ENCODE peak calls at places on chromosomes 12 and 14, in nine cellular contexts. One of them, this sample, is unnamed.

GRCh38 chr12:57127710-57128518 is at the start of gene LRP1:
- DNase-seq in heart left ventricle: peak; percentile 92
- DNase-seq in fibroblast of the aortic adventitia: peak; percentile 93
- DNase-seq in choroid plexus epithelial cell: peak; percentile 86
- DNase-seq in RWPE1: peak; percentile 93
- DNase-seq in GM06990: peak; percentile 55
- DNase-seq in HCT116: peak; percentile 67
- DNase-seq in fibroblast of mammary gland: peak; percentile 84
- DNase-seq in body of pancreas: peak; percentile 83
- DNase-seq in this sample: peak; percentile 69

GRCh38 chr14:100857196-100857922 is 31.4 kb downstream of the MEG3 start:
- DNase-seq in fibroblast of the aortic adventitia: no peak
- DNase-seq in RWPE1: no peak
- DNase-seq in heart left ventricle: no peak
- DNase-seq in choroid plexus epithelial cell: no peak
- DNase-seq in body of pancreas: no peak
- DNase-seq in HCT116: no peak
- DNase-seq in GM06990: no peak
- DNase-seq in fibroblast of mammary gland: no peak
- DNase-seq in this sample: no peak

GRCh38 chr14:105364100-105364708 is 34.1 kb upstream of the TEX22 start:
- DNase-seq in heart left ventricle: no peak
- DNase-seq in choroid plexus epithelial cell: peak; percentile 37
- DNase-seq in RWPE1: peak; percentile 58
- DNase-seq in HCT116: no peak
- DNase-seq in fibroblast of the aortic adventitia: peak; percentile 65
- DNase-seq in GM06990: no peak
- DNase-seq in fibroblast of mammary gland: peak; percentile 73
- DNase-seq in body of pancreas: no peak
- DNase-seq in this sample: peak; percentile 69

GRCh38 chr14:77580964-77581505 is 35.4 kb downstream of the SPTLC2 start:
- DNase-seq in HCT116: no peak
- DNase-seq in heart left ventricle: no peak
- DNase-seq in GM06990: peak; percentile 60
- DNase-seq in RWPE1: no peak
- DNase-seq in choroid plexus epithelial cell: peak; percentile 84
- DNase-seq in body of pancreas: no peak
- DNase-seq in fibroblast of the aortic adventitia: peak; percentile 80
- DNase-seq in fibroblast of mammary gland: peak; percentile 83
- DNase-seq in this sample: peak; percentile 75

GRCh38 chr12:49294086-49294803 is 702 bp upstream of the PRPH start:
- DNase-seq in GM06990: no peak
- DNase-seq in choroid plexus epithelial cell: no peak
- DNase-seq in HCT116: no peak
- DNase-seq in body of pancreas: no peak
- DNase-seq in fibroblast of the aortic adventitia: no peak
- DNase-seq in fibroblast of mammary gland: no peak
- DNase-seq in heart left ventricle: no peak
- DNase-seq in RWPE1: no peak
- DNase-seq in this sample: no peak

GRCh38 chr12:6476496-6476895 is 6.0 kb upstream of the VAMP1 start:
- DNase-seq in heart left ventricle: no peak
- DNase-seq in choroid plexus epithelial cell: peak; percentile 89
- DNase-seq in GM06990: no peak
- DNase-seq in body of pancreas: no peak
- DNase-seq in RWPE1: no peak
- DNase-seq in fibroblast of the aortic adventitia: peak; percentile 86
- DNase-seq in HCT116: no peak
- DNase-seq in fibroblast of mammary gland: peak; percentile 67
- DNase-seq in this sample: peak; percentile 84

GRCh38 chr12:110782068-110782467 is 39.4 kb upstream of the PPP1CC start:
- DNase-seq in HCT116: no peak
- DNase-seq in body of pancreas: no peak
- DNase-seq in fibroblast of mammary gland: no peak
- DNase-seq in fibroblast of the aortic adventitia: no peak
- DNase-seq in heart left ventricle: no peak
- DNase-seq in choroid plexus epithelial cell: no peak
- DNase-seq in GM06990: no peak
- DNase-seq in RWPE1: no peak
- DNase-seq in this sample: no peak

GRCh38 chr12:47967461-47968430 is 4.3 kb downstream of the TMEM106C start:
- DNase-seq in RWPE1: no peak
- DNase-seq in body of pancreas: no peak
- DNase-seq in GM06990: no peak
- DNase-seq in HCT116: no peak
- DNase-seq in heart left ventricle: no peak
- DNase-seq in choroid plexus epithelial cell: peak; percentile 76
- DNase-seq in fibroblast of the aortic adventitia: peak; percentile 72
- DNase-seq in fibroblast of mammary gland: peak; percentile 68
- DNase-seq in this sample: peak; percentile 58

GRCh38 chr12:91272456-91273063 is 89.9 kb upstream of the DCN start:
- DNase-seq in fibroblast of the aortic adventitia: peak; percentile 27
- DNase-seq in fibroblast of mammary gland: peak; percentile 63
- DNase-seq in choroid plexus epithelial cell: peak; percentile 96
- DNase-seq in GM06990: no peak
- DNase-seq in RWPE1: no peak
- DNase-seq in body of pancreas: peak; percentile 29
- DNase-seq in heart left ventricle: peak; percentile 83
- DNase-seq in HCT116: no peak
- DNase-seq in this sample: no peak

GRCh38 chr12:14315501-14315900 is 50.0 kb upstream of the ATF7IP start:
- DNase-seq in HCT116: no peak
- DNase-seq in fibroblast of the aortic adventitia: no peak
- DNase-seq in fibroblast of mammary gland: no peak
- DNase-seq in RWPE1: no peak
- DNase-seq in body of pancreas: no peak
- DNase-seq in GM06990: no peak
- DNase-seq in choroid plexus epithelial cell: no peak
- DNase-seq in heart left ventricle: no peak
- DNase-seq in this sample: no peak

GRCh38 chr12:91072931-91073330 is 15.1 kb upstream of the KERA start:
- DNase-seq in fibroblast of the aortic adventitia: no peak
- DNase-seq in body of pancreas: no peak
- DNase-seq in fibroblast of mammary gland: no peak
- DNase-seq in RWPE1: no peak
- DNase-seq in choroid plexus epithelial cell: peak; percentile 58
- DNase-seq in heart left ventricle: no peak
- DNase-seq in GM06990: no peak
- DNase-seq in HCT116: no peak
- DNase-seq in this sample: no peak

GRCh38 chr14:50974118-50974517 is 29.8 kb upstream of the PYGL start:
- DNase-seq in body of pancreas: no peak
- DNase-seq in GM06990: no peak
- DNase-seq in RWPE1: no peak
- DNase-seq in heart left ventricle: no peak
- DNase-seq in HCT116: no peak
- DNase-seq in choroid plexus epithelial cell: no peak
- DNase-seq in fibroblast of the aortic adventitia: no peak
- DNase-seq in fibroblast of mammary gland: no peak
- DNase-seq in this sample: no peak

DNA sequence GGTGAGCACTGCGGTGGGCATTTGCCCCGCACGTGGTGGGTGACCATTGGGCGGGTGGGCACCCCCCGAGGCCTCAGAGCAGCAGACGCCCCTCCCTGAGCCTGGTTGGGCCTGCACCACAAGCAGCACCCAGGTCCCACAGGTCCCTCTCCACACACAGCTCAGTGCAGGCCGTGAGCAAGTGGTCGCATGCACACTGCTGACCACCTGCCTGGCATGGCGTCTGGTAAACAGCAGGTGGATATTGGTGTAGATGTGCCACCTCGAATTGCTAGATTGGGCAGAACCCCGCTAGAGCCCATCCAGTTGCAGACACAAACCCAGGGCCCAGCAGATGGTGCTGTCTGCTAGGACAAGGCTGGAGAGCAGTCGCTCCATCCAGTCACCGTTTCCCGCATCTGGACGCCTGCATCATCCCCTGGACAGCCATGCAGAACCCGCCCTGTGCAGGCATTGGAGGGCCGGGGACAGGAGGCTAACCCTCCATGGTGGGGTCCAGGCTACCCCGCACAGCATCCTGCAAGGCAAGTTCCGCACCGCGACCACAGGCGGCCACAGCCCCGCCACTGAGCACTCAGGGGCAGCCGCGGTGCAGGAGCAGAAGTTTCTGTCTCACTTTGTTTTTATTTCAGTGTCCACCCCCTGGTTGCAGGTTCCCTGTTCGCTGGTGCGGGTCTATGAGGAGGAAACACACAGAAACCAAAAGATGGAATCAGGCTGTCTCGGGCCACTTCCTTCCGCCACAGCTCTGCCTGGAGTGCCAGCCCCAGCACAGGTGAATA is 45.6 kb upstream of the RIMBP2 start:
- DNase-seq in fibroblast of the aortic adventitia: peak; percentile 53
- DNase-seq in choroid plexus epithelial cell: peak; percentile 78
- DNase-seq in GM06990: peak; percentile 37
- DNase-seq in RWPE1: peak; percentile 77
- DNase-seq in HCT116: peak; percentile 29
- DNase-seq in fibroblast of mammary gland: peak; percentile 42
- DNase-seq in body of pancreas: peak; percentile 37
- DNase-seq in heart left ventricle: peak; percentile 51
- DNase-seq in this sample: peak; percentile 14
- TF ChIP-seq CTCF in fibroblast of the aortic adventitia: peak; percentile 63
- TF ChIP-seq CTCF in choroid plexus epithelial cell: peak; percentile 84
- TF ChIP-seq CTCF in GM06990: peak; percentile 64
- TF ChIP-seq CTCF in RWPE1: peak; percentile 33
- TF ChIP-seq CTCF in HCT116: peak; percentile 55
- TF ChIP-seq CTCF in fibroblast of mammary gland: peak; percentile 52
- TF ChIP-seq CTCF in body of pancreas: no peak
- TF ChIP-seq CTCF in heart left ventricle: peak; percentile 33
- TF ChIP-seq CTCF in this sample: peak; percentile 65

DNA sequence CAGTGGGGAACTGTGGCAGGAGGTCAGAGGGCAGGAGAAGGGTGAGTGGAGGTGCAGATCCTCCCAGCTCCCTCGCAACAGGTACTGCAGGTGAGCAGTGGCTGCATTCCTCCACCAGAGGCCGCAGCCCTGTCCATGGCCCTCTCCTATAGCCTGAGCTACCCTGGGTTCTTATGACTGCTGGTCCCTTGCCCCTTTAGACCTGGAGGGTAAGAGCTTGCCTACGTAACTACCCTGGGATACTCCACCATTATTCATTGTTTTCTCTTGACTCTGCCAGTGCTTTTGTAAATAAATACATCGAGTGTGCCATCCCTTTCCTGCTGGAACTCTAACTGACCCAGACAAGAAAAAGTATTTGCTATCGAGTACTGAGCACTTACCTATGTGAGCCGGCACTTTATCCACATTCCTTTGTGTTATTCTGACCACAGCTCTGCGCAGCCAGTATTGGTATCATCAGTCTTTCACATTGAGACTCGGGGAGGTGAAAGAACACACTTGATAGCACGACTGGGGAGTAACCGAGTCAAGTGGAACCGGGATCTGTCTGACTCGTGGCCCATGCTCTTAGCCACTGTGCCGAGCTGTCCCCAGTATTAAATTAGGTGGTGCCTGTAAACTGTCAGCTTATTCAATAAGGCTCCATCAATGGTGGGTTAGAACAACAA is 38.5 kb downstream of the LTBP2 start:
- DNase-seq in heart left ventricle: peak; percentile 1
- DNase-seq in HCT116: no peak
- DNase-seq in body of pancreas: no peak
- DNase-seq in GM06990: no peak
- DNase-seq in choroid plexus epithelial cell: peak; percentile 48
- DNase-seq in fibroblast of mammary gland: no peak
- DNase-seq in RWPE1: peak; percentile 50
- DNase-seq in fibroblast of the aortic adventitia: no peak
- DNase-seq in this sample: no peak
- TF ChIP-seq CTCF in heart left ventricle: no peak
- TF ChIP-seq CTCF in HCT116: peak; percentile 52
- TF ChIP-seq CTCF in body of pancreas: no peak
- TF ChIP-seq CTCF in GM06990: peak; percentile 47
- TF ChIP-seq CTCF in choroid plexus epithelial cell: peak; percentile 13
- TF ChIP-seq CTCF in fibroblast of mammary gland: no peak
- TF ChIP-seq CTCF in RWPE1: no peak
- TF ChIP-seq CTCF in fibroblast of the aortic adventitia: no peak
- TF ChIP-seq CTCF in this sample: no peak

GRCh38 chr12:130881548-130881947 is 9.7 kb downstream of the RAN start:
- DNase-seq in choroid plexus epithelial cell: no peak
- DNase-seq in fibroblast of the aortic adventitia: no peak
- DNase-seq in body of pancreas: no peak
- DNase-seq in fibroblast of mammary gland: no peak
- DNase-seq in heart left ventricle: no peak
- DNase-seq in HCT116: no peak
- DNase-seq in GM06990: no peak
- DNase-seq in RWPE1: no peak
- DNase-seq in this sample: no peak

GRCh38 chr12:130879781-130880389 is 8.0 kb downstream of the RAN start:
- DNase-seq in fibroblast of the aortic adventitia: no peak
- DNase-seq in heart left ventricle: no peak
- DNase-seq in choroid plexus epithelial cell: no peak
- DNase-seq in GM06990: peak; percentile 36
- DNase-seq in body of pancreas: no peak
- DNase-seq in RWPE1: no peak
- DNase-seq in HCT116: no peak
- DNase-seq in fibroblast of mammary gland: no peak
- DNase-seq in this sample: no peak

GRCh38 chr12:130879212-130879686 is 7.4 kb downstream of the RAN start:
- DNase-seq in GM06990: peak; percentile 73
- DNase-seq in heart left ventricle: no peak
- DNase-seq in fibroblast of the aortic adventitia: no peak
- DNase-seq in RWPE1: no peak
- DNase-seq in body of pancreas: no peak
- DNase-seq in fibroblast of mammary gland: no peak
- DNase-seq in HCT116: no peak
- DNase-seq in choroid plexus epithelial cell: no peak
- DNase-seq in this sample: no peak

GRCh38 chr12:130880411-130880885 is 8.6 kb downstream of the RAN start:
- DNase-seq in HCT116: no peak
- DNase-seq in GM06990: peak; percentile 38
- DNase-seq in heart left ventricle: no peak
- DNase-seq in body of pancreas: no peak
- DNase-seq in RWPE1: no peak
- DNase-seq in choroid plexus epithelial cell: no peak
- DNase-seq in fibroblast of mammary gland: no peak
- DNase-seq in fibroblast of the aortic adventitia: no peak
- DNase-seq in this sample: no peak

DNA sequence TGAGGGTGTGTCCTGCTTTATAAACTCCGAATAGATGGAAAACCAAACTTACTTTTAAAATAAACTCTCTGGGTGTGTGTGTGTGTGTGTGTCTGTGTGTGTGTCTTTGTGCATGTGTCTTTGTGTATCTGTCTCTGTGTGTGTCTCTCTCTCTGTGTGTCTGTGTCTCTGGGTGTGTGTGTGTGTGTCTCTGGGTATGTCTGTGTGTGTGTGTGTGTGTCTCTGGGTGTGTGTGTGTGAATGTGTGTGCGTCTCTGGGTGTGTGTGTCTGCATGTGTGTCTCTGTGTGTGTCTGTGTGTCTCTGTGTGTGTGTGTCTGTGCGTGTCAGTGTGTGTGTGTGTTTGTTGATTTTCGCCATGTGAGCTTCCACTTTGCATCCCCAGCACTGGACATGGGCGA is 9.2 kb downstream of the RAN start:
- DNase-seq in body of pancreas: no peak
- DNase-seq in RWPE1: no peak
- DNase-seq in GM06990: no peak
- DNase-seq in HCT116: no peak
- DNase-seq in fibroblast of mammary gland: no peak
- DNase-seq in heart left ventricle: no peak
- DNase-seq in fibroblast of the aortic adventitia: no peak
- DNase-seq in choroid plexus epithelial cell: no peak
- DNase-seq in this sample: no peak
- TF ChIP-seq CTCF in body of pancreas: no peak
- TF ChIP-seq CTCF in RWPE1: no peak
- TF ChIP-seq CTCF in GM06990: no peak
- TF ChIP-seq CTCF in HCT116: no peak
- TF ChIP-seq CTCF in fibroblast of mammary gland: no peak
- TF ChIP-seq CTCF in heart left ventricle: no peak
- TF ChIP-seq CTCF in fibroblast of the aortic adventitia: no peak
- TF ChIP-seq CTCF in choroid plexus epithelial cell: no peak
- TF ChIP-seq CTCF in this sample: no peak

GRCh38 chr12:93763746-93764147 is 86.6 kb downstream of the CRADD start:
- DNase-seq in heart left ventricle: no peak
- DNase-seq in GM06990: no peak
- DNase-seq in HCT116: no peak
- DNase-seq in fibroblast of the aortic adventitia: no peak
- DNase-seq in fibroblast of mammary gland: no peak
- DNase-seq in RWPE1: peak; percentile 12
- DNase-seq in choroid plexus epithelial cell: no peak
- DNase-seq in body of pancreas: no peak
- DNase-seq in this sample: no peak
- TF ChIP-seq CTCF in heart left ventricle: no peak
- TF ChIP-seq CTCF in GM06990: peak; percentile 16
- TF ChIP-seq CTCF in HCT116: no peak
- TF ChIP-seq CTCF in fibroblast of the aortic adventitia: no peak
- TF ChIP-seq CTCF in fibroblast of mammary gland: no peak
- TF ChIP-seq CTCF in RWPE1: no peak
- TF ChIP-seq CTCF in choroid plexus epithelial cell: peak; percentile 44
- TF ChIP-seq CTCF in body of pancreas: no peak
- TF ChIP-seq CTCF in this sample: peak; percentile 5